ENCODE peak calls at places on chromosomes 11 and 22, in five cellular contexts. R is CD8-positive, alpha-beta memory T cell; Y is OCI-LY7; D is MM.1S; A is adrenal gland. K is an unnamed sample.

GRCh38 chr11:68673991-68674390 is 10.4 kb upstream of the GAL start:
- DNase-seq in R (no peak), Y (no peak), D (no peak), A (no peak), K (no peak)

GRCh38 chr11:125207866-125208425 is 43.4 kb downstream of the PKNOX2 start:
- DNase-seq in R (no peak), Y (no peak), D (no peak), A (no peak), K (no peak)

GRCh38 chr11:75537740-75538139 is 12.0 kb upstream of the GDPD5 start:
- DNase-seq in R (no peak), Y (no peak), D (no peak), A (no peak), K (no peak)

GRCh38 chr11:8277691-8278090 is 14.0 kb upstream of the LMO1 start:
- DNase-seq in R (no peak), Y (no peak), D (no peak), A (no peak), K (no peak)

GRCh38 chr11:123100378-123101085 is 38.6 kb upstream of the HSPA8 start:
- DNase-seq in R (no peak), Y (no peak), D (no peak), A (peak; percentile 51), K (no peak)

GRCh38 chr11:14270690-14271542 is 88.1 kb downstream of the RRAS2 start:
- DNase-seq in R (no peak), Y (no peak), D (peak; percentile 36), A (no peak), K (no peak)

GRCh38 chr11:60711316-60711715 is 11.9 kb downstream of the MS4A8 start:
- DNase-seq in R (no peak), Y (no peak), D (no peak), A (no peak), K (no peak)

GRCh38 chr11:34356918-34357645 is 728 bp downstream of the ABTB2 start:
- DNase-seq in R (peak; percentile 25), Y (no peak), D (peak; percentile 27), A (peak; percentile 69), K (peak; percentile 53)

GRCh38 chr11:8765294-8765693 is 82.7 kb downstream of the RPL27A start:
- DNase-seq in R (no peak), Y (no peak), D (no peak), A (no peak), K (no peak)

GRCh38 chr11:132054822-132055221 is 684.4 kb downstream of the NTM start:
- DNase-seq in R (no peak), Y (no peak), D (no peak), A (no peak), K (no peak)

GRCh38 chr11:66268953-66269906 is 791 bp downstream of the RAB1B start:
- DNase-seq in R (no peak), Y (peak; percentile 44), D (no peak), A (peak; percentile 38), K (no peak)

GRCh38 chr11:17686185-17686980 is 33.0 kb upstream of the MYOD1 start:
- DNase-seq in R (no peak), Y (no peak), D (no peak), A (no peak), K (no peak)

GRCh38 chr11:72629266-72629665 is 45.0 kb downstream of the PDE2A start:
- DNase-seq in R (no peak), Y (no peak), D (no peak), A (peak; percentile 62), K (no peak)

GRCh38 chr22:50733521-50734342 is 4.3 kb upstream of the ACR start:
- DNase-seq in R (no peak), Y (no peak), D (peak; percentile 73), A (peak; percentile 1), K (no peak)

GRCh38 chr11:78370406-78371172 is 47.0 kb downstream of the GAB2 start:
- DNase-seq in R (no peak), Y (no peak), D (no peak), A (no peak), K (no peak)

GRCh38 chr11:69640995-69641581 is at the start of gene CCND1:
- DNase-seq in R (no peak), Y (peak; percentile 13), D (peak; percentile 82), A (peak; percentile 83), K (peak; percentile 40)

GRCh38 chr11:121023848-121024751 is at the start of gene TBCEL:
- DNase-seq in R (peak; percentile 60), Y (peak; percentile 92), D (peak; percentile 91), A (peak; percentile 90), K (peak; percentile 89)

GRCh38 chr11:18384157-18384641 is 10.2 kb upstream of the LDHA start:
- DNase-seq in R (no peak), Y (peak; percentile 45), D (peak; percentile 79), A (peak; percentile 79), K (no peak)

GRCh38 chr11:35190804-35191348 is 51.9 kb downstream of the CD44 start:
- DNase-seq in R (no peak), Y (no peak), D (no peak), A (no peak), K (no peak)

GRCh38 chr22:48974443-48975251 is 853.0 kb downstream of the BRD1 start:
- DNase-seq in R (no peak), Y (no peak), D (no peak), A (no peak), K (no peak)

GRCh38 chr11:46112961-46113617 is 8.2 kb downstream of the PHF21A start:
- DNase-seq in R (peak; percentile 12), Y (peak; percentile 80), D (peak; percentile 61), A (peak; percentile 34), K (peak; percentile 54)

GRCh38 chr22:46697811-46698515 is 40.1 kb downstream of the CERK start:
- DNase-seq in R (no peak), Y (no peak), D (no peak), A (no peak), K (no peak)

GRCh38 chr11:4511267-4511666 is 28.8 kb downstream of the OR52K1 start:
- DNase-seq in R (no peak), Y (no peak), D (no peak), A (no peak), K (no peak)

GRCh38 chr11:73275381-73275750 is 3.2 kb downstream of the P2RY6 start:
- DNase-seq in R (no peak), Y (no peak), D (no peak), A (no peak), K (no peak)

GRCh38 chr22:42613869-42614268 is 814 bp downstream of the POLDIP3 start:
- DNase-seq in R (no peak), Y (no peak), D (no peak), A (no peak), K (no peak)

GRCh38 chr11:12361650-12362049 is 15.7 kb upstream of the PARVA start:
- DNase-seq in R (no peak), Y (no peak), D (no peak), A (no peak), K (no peak)
- H3K27ac ChIP-seq in R (no peak overlapping the region), Y (no peak overlapping the region), D (no peak overlapping the region), A (no peak overlapping the region), K (no peak overlapping the region)

DNA sequence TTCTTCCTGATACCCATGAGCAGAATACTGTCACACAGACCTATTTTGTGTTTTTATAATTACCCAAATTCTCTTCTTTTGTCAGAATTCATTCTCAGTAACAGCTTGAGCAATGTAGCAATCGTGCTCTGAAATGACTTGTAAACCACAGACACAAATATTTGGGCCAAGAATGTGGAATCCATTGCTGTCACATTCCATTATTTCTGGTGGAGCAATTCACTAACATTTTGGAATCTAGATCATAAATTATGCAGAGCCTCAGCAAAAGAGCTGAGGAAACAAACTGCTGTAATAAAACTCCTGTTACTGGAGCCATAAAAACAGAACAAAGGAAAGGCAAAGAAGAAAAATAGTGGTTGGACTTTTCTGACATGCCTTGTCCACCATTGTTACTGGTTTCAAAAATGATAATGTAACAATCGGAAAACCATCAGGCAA is 223.3 kb upstream of the PITPNB start:
- DNase-seq in R (no peak), Y (no peak), D (no peak), A (peak; percentile 23), K (no peak)
- H3K27ac ChIP-seq in R (no peak overlapping the region), Y (no peak overlapping the region), D (no peak overlapping the region), A (peak overlapping the region; percentile 45), K (no peak overlapping the region)

GRCh38 chr22:44025171-44026065 is 1.3 kb downstream of the PARVB start:
- DNase-seq in R (no peak), Y (peak; percentile 72), D (peak; percentile 60), A (peak; percentile 37), K (no peak)

GRCh38 chr22:44026630-44027511 is 2.8 kb downstream of the PARVB start:
- DNase-seq in R (peak; percentile 40), Y (peak; percentile 79), D (peak; percentile 87), A (peak; percentile 81), K (peak; percentile 67)

GRCh38 chr22:44024288-44024908 is at the start of gene PARVB:
- DNase-seq in R (no peak), Y (no peak), D (peak; percentile 32), A (peak; percentile 58), K (no peak)

GRCh38 chr22:44028091-44028490 is 4.0 kb downstream of the PARVB start:
- DNase-seq in R (no peak), Y (no peak), D (no peak), A (no peak), K (no peak)

GRCh38 chr22:44026066-44026629 is 2.0 kb downstream of the PARVB start:
- DNase-seq in R (no peak), Y (no peak), D (no peak), A (no peak), K (no peak)
- H3K27ac ChIP-seq in R (peak overlapping the region; percentile 67), Y (no peak overlapping the region), D (peak overlapping the region; percentile 98), A (peak overlapping the region; percentile 75), K (peak overlapping the region; percentile 24)

GRCh38 chr22:38611559-38611958 is 41.6 kb upstream of the DMC1 start:
- DNase-seq in R (no peak), Y (no peak), D (no peak), A (no peak), K (no peak)
- H3K27ac ChIP-seq in R (no peak overlapping the region), Y (no peak overlapping the region), D (no peak overlapping the region), A (no peak overlapping the region), K (no peak overlapping the region)

DNA sequence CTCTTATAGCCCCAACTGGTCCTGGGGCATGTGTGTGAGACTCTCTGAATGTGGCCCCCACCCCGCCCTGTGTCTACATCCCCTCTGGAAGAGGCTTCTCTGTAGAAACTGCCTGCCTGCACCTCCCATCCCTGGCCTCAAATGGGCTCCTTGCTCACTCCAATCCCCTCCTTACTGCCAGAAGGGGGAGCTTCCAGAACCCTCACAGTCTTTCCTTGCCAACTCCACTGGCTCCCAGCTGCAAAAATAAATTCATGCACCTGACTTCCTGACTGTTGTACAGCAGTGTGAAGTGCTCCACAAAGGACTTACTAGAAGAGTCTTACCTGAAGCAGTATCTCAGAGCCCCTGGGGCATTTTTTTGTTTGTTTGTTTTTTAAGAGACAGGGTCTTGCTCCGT is 15.2 kb upstream of the SERPIND1 start:
- DNase-seq in R (no peak), Y (no peak), D (no peak), A (no peak), K (no peak)
- H3K27ac ChIP-seq in R (no peak overlapping the region), Y (no peak overlapping the region), D (no peak overlapping the region), A (no peak overlapping the region), K (no peak overlapping the region)